ENCODE peak calls at places on chromosomes 16 and 17, in four cellular contexts. One of them, this sample, is unnamed.

GRCh38 chr17:7859028-7859427 is 1.2 kb downstream of the CYB5D1 start:
- DNase-seq in neural progenitor cell: no peak
- DNase-seq in NCI-H460: no peak
- DNase-seq in HS-27A: no peak
- DNase-seq in this sample: no peak

GRCh38 chr17:1422907-1423306 is 22.9 kb upstream of the YWHAE start:
- DNase-seq in NCI-H460: peak; percentile 36
- DNase-seq in HS-27A: peak; percentile 62
- DNase-seq in neural progenitor cell: no peak
- DNase-seq in this sample: peak; percentile 98

GRCh38 chr16:69294051-69294450 is 17.1 kb upstream of the VPS4A start:
- DNase-seq in neural progenitor cell: no peak
- DNase-seq in HS-27A: no peak
- DNase-seq in NCI-H460: no peak
- DNase-seq in this sample: no peak

GRCh38 chr16:85417156-85417860 is 195.8 kb upstream of the GSE1 start:
- DNase-seq in NCI-H460: no peak
- DNase-seq in neural progenitor cell: no peak
- DNase-seq in HS-27A: no peak
- DNase-seq in this sample: no peak

GRCh38 chr17:56478836-56479447 is 114.6 kb upstream of the NOG start:
- DNase-seq in NCI-H460: peak; percentile 32
- DNase-seq in HS-27A: peak; percentile 57
- DNase-seq in neural progenitor cell: peak; percentile 54
- DNase-seq in this sample: peak; percentile 18

GRCh38 chr17:42525221-42525620 is 10.8 kb upstream of the NAGLU start:
- DNase-seq in NCI-H460: no peak
- DNase-seq in HS-27A: no peak
- DNase-seq in neural progenitor cell: no peak
- DNase-seq in this sample: no peak

GRCh38 chr17:21113706-21114105 is 13.1 kb upstream of the DHRS7B start:
- DNase-seq in HS-27A: no peak
- DNase-seq in NCI-H460: no peak
- DNase-seq in neural progenitor cell: no peak
- DNase-seq in this sample: no peak

GRCh38 chr16:74168445-74168844 is 128.2 kb upstream of the PSMD7 start:
- DNase-seq in NCI-H460: no peak
- DNase-seq in neural progenitor cell: no peak
- DNase-seq in HS-27A: no peak
- DNase-seq in this sample: no peak

GRCh38 chr17:45123076-45123770 is 9.1 kb downstream of the PLCD3 start:
- DNase-seq in NCI-H460: no peak
- DNase-seq in neural progenitor cell: no peak
- DNase-seq in HS-27A: no peak
- DNase-seq in this sample: no peak

GRCh38 chr17:38881600-38882191 is 11.8 kb downstream of the LASP1 start:
- DNase-seq in HS-27A: no peak
- DNase-seq in neural progenitor cell: peak; percentile 6
- DNase-seq in NCI-H460: no peak
- DNase-seq in this sample: no peak

GRCh38 chr17:48981927-48982539 is 13.6 kb upstream of the GIP start:
- DNase-seq in neural progenitor cell: no peak
- DNase-seq in NCI-H460: no peak
- DNase-seq in HS-27A: no peak
- DNase-seq in this sample: no peak

GRCh38 chr17:82345151-82345976 is 11.8 kb upstream of the SECTM1 start:
- DNase-seq in NCI-H460: no peak
- DNase-seq in HS-27A: no peak
- DNase-seq in neural progenitor cell: no peak
- DNase-seq in this sample: no peak

GRCh38 chr17:15945493-15946209 is 721 bp downstream of the ADORA2B start:
- DNase-seq in neural progenitor cell: peak; percentile 56
- DNase-seq in NCI-H460: no peak
- DNase-seq in HS-27A: no peak
- DNase-seq in this sample: no peak

GRCh38 chr16:78794581-78795300 is 695.3 kb downstream of the WWOX start:
- DNase-seq in HS-27A: no peak
- DNase-seq in neural progenitor cell: no peak
- DNase-seq in NCI-H460: no peak
- DNase-seq in this sample: no peak

GRCh38 chr17:32269377-32269776 is 3.7 kb downstream of the RHBDL3 start:
- DNase-seq in NCI-H460: no peak
- DNase-seq in neural progenitor cell: no peak
- DNase-seq in HS-27A: no peak
- DNase-seq in this sample: no peak

GRCh38 chr17:8997994-8998628 is 23.2 kb upstream of the NTN1 start:
- DNase-seq in neural progenitor cell: peak; percentile 76
- DNase-seq in NCI-H460: peak; percentile 55
- DNase-seq in HS-27A: no peak
- DNase-seq in this sample: peak; percentile 58

This sample was measured in dermis microvascular lymphatic vessel endothelial cell.